ENCODE peak calls at places on chromosome 9, in four cellular contexts. B is A172, V is NCI-H2107, K is GM23338. J is an unnamed sample.

GRCh38 chr9:70291446-70291845 is 32.7 kb downstream of the SMC5 start:
- DNase-seq in B (no peak), V (no peak), K (no peak), J (no peak)

GRCh38 chr9:129317179-129318011 is 139.3 kb upstream of the IER5L start:
- DNase-seq in B (no peak), V (no peak), K (peak), J (no peak)

GRCh38 chr9:121271368-121272351 is 3.7 kb downstream of the GSN start:
- DNase-seq in B (peak), V (no peak), K (no peak), J (no peak)

GRCh38 chr9:17742065-17742464 is 163.2 kb downstream of the SH3GL2 start:
- DNase-seq in B (no peak), V (peak), K (peak), J (no peak)

GRCh38 chr9:112711050-112711689 is 6.7 kb downstream of the INIP start:
- DNase-seq in B (no peak), V (peak), K (peak), J (no peak)

GRCh38 chr9:125839322-125839721 is 92.1 kb downstream of the PBX3 start:
- DNase-seq in B (no peak), V (no peak), K (no peak), J (no peak)

GRCh38 chr9:31137850-31138160 is 1246.6 kb upstream of the ACO1 start:
- DNase-seq in B (peak), V (no peak), K (no peak), J (no peak)

GRCh38 chr9:7549261-7549660 is 250.3 kb downstream of the DMAC1 start:
- DNase-seq in B (no peak), V (peak), K (peak), J (no peak)

GRCh38 chr9:94817291-94818195 is 91.0 kb downstream of the AOPEP start:
- DNase-seq in B (no peak), V (no peak), K (no peak), J (no peak)

GRCh38 chr9:2741441-2742158 is 24.3 kb downstream of the KCNV2 start:
- DNase-seq in B (no peak), V (no peak), K (no peak), J (no peak)

GRCh38 chr9:37555786-37556185 is 20.4 kb downstream of the FBXO10 start:
- DNase-seq in B (no peak), V (no peak), K (no peak), J (no peak)

GRCh38 chr9:93642961-93643360 is 66.6 kb downstream of the PHF2 start:
- DNase-seq in B (peak), V (no peak), K (no peak), J (no peak)

J was measured in mesothelial cell of epicardium.